ENCODE peak calls at places on chromosomes 11 and 22, in nine cellular contexts. H is WERI-Rb-1, E is adrenal gland, R is right cardiac atrium, B is uterus, P is A549, T is body of pancreas, F is stomach, M is dorsolateral prefrontal cortex. A is an unnamed sample.

GRCh38 chr11:26946209-26946828 is 47.6 kb upstream of the FIBIN start:
- DNase-seq in H (no peak), E (no peak), R (no peak), B (no peak), P (no peak), T (no peak), F (no peak), M (no peak), A (peak)

GRCh38 chr11:10592331-10592730 is 23.9 kb upstream of the LYVE1 start:
- DNase-seq in H (no peak), E (no peak), R (no peak), B (no peak), P (no peak), T (no peak), F (no peak), M (no peak), A (peak)

GRCh38 chr22:26406118-26406517 is 22.9 kb upstream of the ASPHD2 start:
- DNase-seq in H (no peak), E (no peak), R (no peak), B (no peak), P (peak), T (no peak), F (no peak), M (no peak), A (peak)

GRCh38 chr22:32502346-32502745 is 27.7 kb downstream of the FBXO7 start:
- DNase-seq in H (no peak), E (no peak), R (no peak), B (no peak), P (no peak), T (no peak), F (no peak), M (no peak), A (no peak)

GRCh38 chr22:37545703-37546435 is 14.4 kb upstream of the CDC42EP1 start:
- DNase-seq in H (no peak), E (peak), R (peak), B (peak), P (peak), T (peak), F (peak), M (no peak), A (peak)

GRCh38 chr11:83793332-83793731 is 507.2 kb upstream of the CCDC90B start:
- DNase-seq in H (no peak), E (no peak), R (no peak), B (no peak), P (no peak), T (no peak), F (no peak), M (no peak), A (no peak)

GRCh38 chr11:85961930-85962363 is 106.8 kb downstream of the CCDC83 start:
- DNase-seq in H (no peak), E (no peak), R (no peak), B (no peak), P (no peak), T (no peak), F (no peak), M (no peak), A (peak)

GRCh38 chr11:108880510-108880909 is 215.6 kb downstream of the DDX10 start:
- DNase-seq in H (no peak), E (no peak), R (no peak), B (no peak), P (no peak), T (no peak), F (no peak), M (no peak), A (no peak)

GRCh38 chr11:109784536-109784935 is 308.7 kb upstream of the ZC3H12C start:
- DNase-seq in H (no peak), E (no peak), R (no peak), B (no peak), P (no peak), T (no peak), F (no peak), M (no peak), A (no peak)

GRCh38 chr22:48199667-48200066 is 1437.2 kb downstream of the TBC1D22A start:
- DNase-seq in H (no peak), E (no peak), R (no peak), B (no peak), P (no peak), T (no peak), F (no peak), M (no peak), A (no peak)

GRCh38 chr11:9170450-9170849 is 79.1 kb upstream of the SCUBE2 start:
- DNase-seq in H (no peak), E (peak), R (no peak), B (no peak), P (peak), T (no peak), F (no peak), M (no peak), A (peak)

GRCh38 chr11:108647387-108647700 is 17.5 kb upstream of the DDX10 start:
- DNase-seq in H (no peak), E (no peak), R (no peak), B (no peak), P (no peak), T (no peak), F (no peak), M (no peak), A (no peak)

GRCh38 chr22:24954114-24954463 is 1.6 kb downstream of the KIAA1671 start:
- DNase-seq in H (peak), E (no peak), R (no peak), B (no peak), P (no peak), T (no peak), F (no peak), M (no peak), A (no peak)

GRCh38 chr11:130839950-130840666 is 76.2 kb downstream of the SNX19 start:
- DNase-seq in H (no peak), E (no peak), R (no peak), B (no peak), P (no peak), T (no peak), F (no peak), M (no peak), A (peak)

GRCh38 chr11:73350908-73351636 is 25.1 kb upstream of the RELT start:
- DNase-seq in H (peak), E (peak), R (no peak), B (peak), P (peak), T (peak), F (peak), M (no peak), A (peak)

GRCh38 chr22:20084547-20085413 is 4.7 kb downstream of the DGCR8 start:
- DNase-seq in H (peak), E (peak), R (no peak), B (no peak), P (no peak), T (peak), F (peak), M (no peak), A (no peak)

GRCh38 chr11:33689089-33689488 is 11.5 kb downstream of the C11orf91 start:
- DNase-seq in H (no peak), E (no peak), R (no peak), B (no peak), P (peak), T (no peak), F (no peak), M (no peak), A (no peak)

GRCh38 chr11:77506857-77507256 is 33.0 kb upstream of the PAK1 start:
- DNase-seq in H (no peak), E (no peak), R (no peak), B (no peak), P (no peak), T (no peak), F (no peak), M (no peak), A (peak)

GRCh38 chr11:129223701-129224149 is 31.6 kb upstream of the ARHGAP32 start:
- DNase-seq in H (no peak), E (no peak), R (no peak), B (no peak), P (no peak), T (no peak), F (no peak), M (no peak), A (no peak)

GRCh38 chr22:24460418-24461089 is 33.2 kb downstream of the ADORA2A start:
- DNase-seq in H (no peak), E (no peak), R (no peak), B (no peak), P (no peak), T (no peak), F (no peak), M (no peak), A (peak)

DNA sequence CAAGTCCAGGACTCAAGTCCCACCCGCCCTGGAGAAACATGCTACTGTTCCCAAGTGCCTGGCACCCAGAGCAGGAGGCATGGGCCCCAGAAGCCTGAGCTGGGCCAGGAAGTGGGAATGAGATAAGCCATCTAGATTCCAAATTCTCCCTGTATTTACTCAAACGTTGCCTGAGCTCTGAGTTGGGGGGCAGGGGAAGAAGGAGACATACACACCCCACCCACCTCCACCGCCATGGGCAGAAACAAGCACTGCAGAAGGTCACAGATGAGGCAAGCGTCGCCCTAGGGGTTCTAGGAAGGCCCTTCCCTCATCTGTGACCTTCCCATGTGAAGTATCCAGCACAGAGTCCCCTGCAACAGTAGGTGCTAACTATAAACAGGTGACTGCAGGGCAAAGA is 54.0 kb downstream of the PLEKHA7 start:
- DNase-seq in H (no peak), E (no peak), R (no peak), B (no peak), P (no peak), T (no peak), F (peak), M (no peak), A (no peak)
- H3K27ac ChIP-seq in H (no peak), E (no peak), R (no peak), B (no peak), P (no peak), T (peak), F (peak), M (no peak), A (no peak)

GRCh38 chr11:68012044-68012842 is 2.1 kb downstream of the ALDH3B1 start:
- DNase-seq in H (no peak), E (peak), R (peak), B (no peak), P (peak), T (no peak), F (no peak), M (no peak), A (no peak)
- H3K4me3 ChIP-seq in H (no peak), E (no peak), R (no peak), B (no peak), P (peak), T (no peak), F (no peak), M (no peak), A (no peak)

GRCh38 chr22:41579297-41579996 is 10.2 kb downstream of the PMM1 start:
- DNase-seq in H (no peak), E (peak), R (no peak), B (no peak), P (no peak), T (no peak), F (no peak), M (no peak), A (no peak)
- H3K27ac ChIP-seq in H (no peak), E (peak), R (no peak), B (no peak), P (no peak), T (no peak), F (no peak), M (no peak), A (no peak)

DNA sequence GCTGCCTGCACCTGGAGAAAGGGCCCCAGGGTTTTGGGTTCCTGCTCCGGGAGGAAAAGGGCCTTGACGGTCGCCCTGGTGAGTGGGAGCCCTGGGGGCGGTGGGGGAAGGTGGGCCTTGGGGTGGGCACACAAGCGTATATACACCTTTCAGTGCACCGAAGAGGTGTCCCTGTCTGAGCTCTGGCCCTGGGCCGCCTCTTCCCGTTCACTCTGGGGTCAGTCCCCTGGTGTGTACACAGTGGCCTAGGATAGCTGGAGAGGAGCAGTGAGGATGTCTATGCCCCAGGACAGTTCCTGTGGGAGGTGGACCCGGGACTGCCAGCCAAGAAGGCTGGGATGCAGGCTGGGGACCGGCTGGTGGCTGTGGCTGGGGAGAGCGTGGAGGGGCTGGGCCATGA is 2.8 kb downstream of the NHERF4 start:
- DNase-seq in H (no peak), E (no peak), R (no peak), B (no peak), P (no peak), T (no peak), F (no peak), M (no peak), A (no peak)
- H3K4me3 ChIP-seq in H (no peak), E (no peak), R (no peak), B (no peak), P (no peak), T (no peak), F (no peak), M (no peak), A (no peak)

GRCh38 chr11:100942016-100942415 is 187.6 kb downstream of the PGR start:
- DNase-seq in H (no peak), E (peak), R (peak), B (no peak), P (no peak), T (no peak), F (no peak), M (no peak), A (peak)
- H3K27ac ChIP-seq in H (no peak), E (no peak), R (no peak), B (no peak), P (no peak), T (no peak), F (no peak), M (no peak), A (no peak)

DNA sequence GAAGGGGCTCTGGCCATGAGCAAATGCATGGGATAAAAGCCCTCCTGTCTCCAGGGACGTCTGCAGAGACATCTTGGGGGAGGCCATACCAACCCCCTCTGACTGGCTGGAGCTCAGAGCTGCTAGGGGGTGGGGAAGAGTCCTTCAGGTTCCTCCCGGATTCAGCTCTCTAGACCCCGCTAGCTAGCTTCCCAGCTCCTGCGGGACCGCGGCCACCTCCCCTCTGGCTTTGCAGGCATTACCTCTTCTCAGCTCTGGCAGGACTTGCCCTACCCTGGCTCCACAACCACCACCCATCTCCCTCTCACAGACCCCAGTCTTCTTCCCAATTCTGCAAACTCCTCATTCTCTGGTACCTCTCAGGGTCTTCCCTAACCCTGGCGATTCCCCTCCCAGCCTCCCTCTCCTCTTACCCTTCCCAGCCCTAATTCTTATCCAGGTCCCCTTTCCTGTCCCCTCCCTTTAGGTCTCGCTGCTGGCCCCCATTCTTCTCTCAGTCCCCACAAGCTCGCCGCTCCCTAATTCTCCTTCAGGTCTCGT is 782 bp downstream of the SYT13 start:
- DNase-seq in H (no peak), E (no peak), R (no peak), B (no peak), P (no peak), T (no peak), F (no peak), M (no peak), A (no peak)
- H3K4me3 ChIP-seq in H (peak), E (no peak), R (no peak), B (no peak), P (peak), T (no peak), F (peak), M (peak), A (no peak)

GRCh38 chr11:35180311-35181233 is 41.6 kb downstream of the CD44 start:
- DNase-seq in H (no peak), E (no peak), R (no peak), B (no peak), P (no peak), T (no peak), F (no peak), M (no peak), A (no peak)
- H3K27ac ChIP-seq in H (no peak), E (peak), R (no peak), B (peak), P (peak), T (no peak), F (peak), M (no peak), A (peak)

GRCh38 chr11:107563702-107564101 is 1.8 kb downstream of the ALKBH8 start:
- DNase-seq in H (peak), E (peak), R (no peak), B (no peak), P (peak), T (no peak), F (no peak), M (peak), A (peak)
- H3K4me3 ChIP-seq in H (no peak), E (no peak), R (no peak), B (no peak), P (no peak), T (no peak), F (no peak), M (no peak), A (peak)

DNA sequence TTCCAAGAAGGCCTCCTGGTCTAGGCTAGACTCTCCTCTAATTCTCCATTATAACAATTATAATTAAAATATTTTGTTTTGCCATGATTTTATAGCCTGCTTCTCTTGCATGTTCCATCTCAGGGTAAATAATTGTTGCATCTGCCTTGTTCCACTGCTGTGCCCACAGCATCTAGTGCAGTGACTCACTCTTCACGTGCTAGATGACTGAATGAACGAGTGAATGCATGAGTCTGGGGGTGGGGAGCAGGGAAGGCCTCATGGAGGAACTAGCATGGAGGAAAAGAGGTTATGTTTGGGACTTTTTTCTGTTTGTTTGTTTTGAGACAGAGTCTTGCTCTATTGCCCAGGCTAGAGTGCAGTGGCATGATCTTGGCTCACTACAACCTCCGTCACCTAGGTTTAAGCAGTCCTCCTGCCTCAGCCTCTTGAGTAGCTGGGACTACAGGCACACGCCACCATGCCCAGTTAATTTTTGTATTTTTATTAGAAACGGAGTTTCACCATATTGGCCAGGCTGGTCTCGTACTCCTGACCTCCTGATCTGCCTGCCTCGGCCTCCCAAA is 5.2 kb upstream of the OAF start:
- DNase-seq in H (no peak), E (peak), R (peak), B (no peak), P (peak), T (no peak), F (no peak), M (no peak), A (peak)
- H3K27ac ChIP-seq in H (no peak), E (no peak), R (no peak), B (no peak), P (peak), T (no peak), F (no peak), M (no peak), A (no peak)

GRCh38 chr11:121687961-121688566 is 235.3 kb upstream of the SORL1-AS1 start:
- DNase-seq in H (peak), E (no peak), R (peak), B (no peak), P (no peak), T (no peak), F (no peak), M (no peak), A (peak)

GRCh38 chr11:121692236-121692635 is 239.5 kb upstream of the SORL1-AS1 start:
- DNase-seq in H (no peak), E (no peak), R (no peak), B (no peak), P (no peak), T (no peak), F (no peak), M (no peak), A (no peak)

DNA sequence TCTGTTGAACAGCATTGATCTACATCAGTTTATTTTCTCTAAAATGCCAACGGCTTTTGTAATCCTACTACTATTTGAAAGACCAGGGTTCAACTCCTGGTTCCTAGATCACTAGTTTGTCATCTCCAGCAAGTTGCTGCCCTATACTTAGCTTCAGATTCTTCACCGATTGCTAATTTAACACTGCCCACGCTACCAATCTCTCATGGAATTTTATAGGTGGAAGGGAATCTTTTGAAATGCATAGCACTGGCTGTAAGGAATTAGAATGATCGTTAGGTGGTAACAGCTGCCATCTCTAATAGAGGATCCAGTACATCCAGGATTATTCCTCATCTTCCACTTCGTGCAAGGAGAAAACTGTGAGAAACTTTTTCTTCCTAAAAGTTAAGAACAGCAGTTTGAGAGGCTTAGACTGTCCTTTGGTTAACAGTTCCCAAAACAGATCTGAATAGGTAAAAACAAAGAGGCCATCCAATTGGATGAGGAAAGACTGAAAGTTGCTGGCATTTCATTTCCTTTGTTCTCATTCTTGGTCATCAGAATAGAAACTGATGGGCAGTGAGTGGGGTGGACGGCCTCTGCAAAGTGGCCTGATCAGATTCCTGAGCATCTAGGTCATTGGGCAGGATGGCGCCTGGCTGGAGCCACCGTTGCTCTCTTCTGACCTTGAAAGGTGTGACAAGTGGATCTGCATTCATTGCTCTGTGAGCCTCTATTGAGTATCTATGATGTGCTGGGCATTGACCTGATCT is 236.3 kb upstream of the SORL1-AS1 start:
- DNase-seq in H (no peak), E (no peak), R (no peak), B (no peak), P (no peak), T (peak), F (no peak), M (no peak), A (no peak)
- H3K4me3 ChIP-seq in H (no peak), E (no peak), R (no peak), B (no peak), P (no peak), T (no peak), F (no peak), M (no peak), A (no peak)

A was measured in brain microvascular endothelial cell.